ENCODE peak calls at places on chromosomes 6 and 20, in four cellular contexts. N, W, G and X are unnamed samples.

GRCh38 chr20:31607640-31608255 is 2.7 kb downstream of the ID1 start:
- DNase-seq in N (no peak), W (peak), G (no peak), X (no peak)

GRCh38 chr20:11894072-11894471 is 23.6 kb upstream of the BTBD3 start:
- DNase-seq in N (no peak), W (no peak), G (no peak), X (no peak)

GRCh38 chr20:34365765-34366213 is 2.7 kb downstream of the ITCH start:
- DNase-seq in N (no peak), W (no peak), G (no peak), X (peak)

GRCh38 chr6:90068264-90068663 is 174.0 kb downstream of the GJA10 start:
- DNase-seq in N (no peak), W (peak), G (no peak), X (peak)

GRCh38 chr20:50844430-50845100 is 49.7 kb downstream of the BCAS4 start:
- DNase-seq in N (no peak), W (peak), G (no peak), X (peak)

GRCh38 chr6:135830452-135830851 is 21.0 kb upstream of the PDE7B start:
- DNase-seq in N (no peak), W (peak), G (no peak), X (no peak)

GRCh38 chr6:16769131-16769985 is 8.1 kb upstream of the ATXN1 start:
- DNase-seq in N (no peak), W (peak), G (no peak), X (peak)

GRCh38 chr20:62929051-62929538 is 2.8 kb upstream of the DIDO1 start:
- DNase-seq in N (no peak), W (peak), G (peak), X (peak)

GRCh38 chr20:23148721-23149570 is 62.8 kb upstream of the CD93 start:
- DNase-seq in N (no peak), W (no peak), G (no peak), X (no peak)

GRCh38 chr6:126054258-126054702 is 67.9 kb downstream of the TRMT11 start:
- DNase-seq in N (no peak), W (peak), G (no peak), X (no peak)

GRCh38 chr6:143037470-143037869 is 23.2 kb upstream of the AIG1 start:
- DNase-seq in N (no peak), W (no peak), G (no peak), X (no peak)

GRCh38 chr20:10651227-10651990 is 22.4 kb downstream of the JAG1 start:
- DNase-seq in N (no peak), W (peak), G (no peak), X (no peak)

GRCh38 chr6:90230547-90231240 is 65.9 kb downstream of the BACH2 start:
- DNase-seq in N (no peak), W (peak), G (no peak), X (peak)

GRCh38 chr20:51569815-51570741 is 27.6 kb upstream of the NFATC2 start:
- DNase-seq in N (no peak), W (peak), G (no peak), X (no peak)

GRCh38 chr6:106820412-106820852 is 154.1 kb downstream of the CD24 start:
- DNase-seq in N (no peak), W (peak), G (no peak), X (no peak)

GRCh38 chr20:6185268-6185667 is 62.4 kb upstream of the FERMT1 start:
- DNase-seq in N (no peak), W (peak), G (no peak), X (no peak)
- TF ChIP-seq CTCF in N (no peak), W (peak), G (no peak), X (no peak)

GRCh38 chr6:156866181-156866862 is 89.1 kb downstream of the ARID1B start:
- DNase-seq in N (no peak), W (peak), G (no peak), X (peak)
- TF ChIP-seq CTCF in N (no peak), W (no peak), G (no peak), X (no peak)

DNA sequence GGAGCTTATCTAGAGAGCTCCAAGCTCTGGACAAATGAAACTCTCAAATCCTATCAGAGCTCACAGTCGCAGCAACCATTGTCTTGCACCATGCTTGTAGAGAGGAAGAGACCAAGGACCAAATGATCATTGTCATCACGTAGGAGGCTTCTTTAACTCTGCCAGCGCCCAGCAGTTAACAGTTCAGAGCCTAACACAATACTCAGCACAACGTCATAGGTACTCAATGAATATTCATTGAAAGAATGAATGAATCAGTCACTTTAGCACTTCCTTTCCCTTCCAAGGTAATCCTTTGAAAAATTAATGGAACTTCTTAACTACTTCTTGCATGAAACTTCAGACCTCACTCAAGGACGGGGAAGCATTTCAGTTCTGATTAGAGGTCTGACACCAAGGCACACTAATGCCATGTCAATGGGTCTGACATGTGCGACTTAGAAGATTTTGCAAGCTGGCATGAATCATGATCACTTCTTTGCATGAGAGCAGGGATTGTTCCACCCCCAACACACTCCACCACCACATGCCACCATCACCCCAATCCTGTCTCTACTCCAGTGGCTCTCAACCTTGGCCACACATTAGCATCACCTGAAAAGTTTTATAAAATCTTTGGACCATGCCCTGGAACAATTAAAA is 45.1 kb downstream of the KHDC1L start:
- DNase-seq in N (no peak), W (no peak), G (no peak), X (no peak)
- TF ChIP-seq CTCF in N (no peak), W (no peak), G (no peak), X (no peak)

GRCh38 chr6:11701568-11701967 is 77.0 kb downstream of the ADTRP start:
- DNase-seq in N (no peak), W (no peak), G (no peak), X (no peak)

GRCh38 chr6:11702039-11702795 is 76.4 kb downstream of the ADTRP start:
- DNase-seq in N (no peak), W (peak), G (no peak), X (no peak)

GRCh38 chr6:11705069-11705468 is 73.5 kb downstream of the ADTRP start:
- DNase-seq in N (no peak), W (no peak), G (no peak), X (peak)

GRCh38 chr6:11702796-11703130 is 75.8 kb downstream of the ADTRP start:
- DNase-seq in N (no peak), W (no peak), G (no peak), X (no peak)

DNA sequence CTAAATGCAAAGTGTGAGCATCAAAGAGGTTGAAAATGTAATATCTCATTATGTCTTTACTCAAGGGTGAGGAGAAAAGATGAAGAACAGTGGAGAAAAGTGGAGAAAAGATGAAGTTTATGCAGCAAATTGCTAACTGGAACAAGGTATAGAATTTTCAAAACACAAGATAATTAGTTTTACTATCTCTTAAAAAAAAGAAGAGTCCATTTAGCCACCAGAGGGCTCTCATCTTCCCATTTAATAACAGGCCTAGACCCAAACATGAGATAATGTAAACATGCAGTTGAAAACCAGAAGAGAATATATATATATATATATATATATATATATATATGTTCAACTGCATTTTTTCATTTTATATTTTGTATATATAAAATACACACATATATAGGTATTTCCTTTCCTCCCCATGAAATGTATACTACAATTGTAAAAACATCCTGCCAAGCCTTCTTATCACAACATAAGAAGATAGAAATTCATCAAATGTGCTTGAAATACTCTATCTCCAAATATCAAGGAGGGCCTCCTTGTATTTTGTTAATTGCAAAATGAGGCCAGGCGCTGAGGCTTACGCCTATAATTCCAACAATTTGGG is 78.4 kb downstream of the ADTRP start:
- DNase-seq in N (no peak), W (peak), G (no peak), X (peak)
- TF ChIP-seq CTCF in N (no peak), W (peak), G (peak), X (peak)

GRCh38 chr6:9112548-9112947 is 677.2 kb upstream of the SLC35B3 start:
- DNase-seq in N (no peak), W (no peak), G (no peak), X (no peak)
- TF ChIP-seq CTCF in N (no peak), W (no peak), G (no peak), X (no peak)